ENCODE peak calls at places on chromosome 5, in ten cellular contexts. D, O, F, T, Z, I, N, C, V and H are unnamed samples.

GRCh38 chr5:984774-985173 is 23.8 kb upstream of the NKD2 start:
- DNase-seq in I (no peak), Z (no peak), D (no peak), O (no peak), T (no peak), N (no peak), C (no peak), F (no peak), V (no peak), H (no peak)

GRCh38 chr5:55993013-55993412 is 1.8 kb downstream of the IL6ST start:
- DNase-seq in N (peak; percentile 37), O (peak; percentile 73), V (no peak), Z (no peak), F (no peak), I (peak; percentile 7), C (no peak), D (no peak), T (peak; percentile 46), H (no peak)

GRCh38 chr5:74433255-74434123 is 207.0 kb downstream of the ENC1 start:
- DNase-seq in Z (no peak), C (no peak), N (peak; percentile 64), O (peak; percentile 60), D (no peak), I (no peak), V (no peak), F (peak; percentile 31), T (peak; percentile 8), H (no peak)

GRCh38 chr5:86780018-86780417 is 162.3 kb downstream of the COX7C start:
- DNase-seq in I (no peak), Z (no peak), N (no peak), F (no peak), O (no peak), D (no peak), T (no peak), C (no peak), V (no peak), H (no peak)

GRCh38 chr5:81425569-81425968 is 31.6 kb upstream of the ACOT12 start:
- DNase-seq in T (peak; percentile 52), C (no peak), N (peak; percentile 65), O (peak; percentile 62), F (peak; percentile 31), V (peak; percentile 53), Z (no peak), D (peak; percentile 40), I (peak; percentile 74), H (peak; percentile 28)

GRCh38 chr5:154823605-154824004 is 26.8 kb downstream of the FAXDC2 start:
- DNase-seq in T (no peak), I (no peak), F (no peak), C (no peak), N (no peak), Z (no peak), D (no peak), V (no peak), O (no peak), H (no peak)

GRCh38 chr5:124650960-124651662 is 95.3 kb downstream of the ZNF608 start:
- DNase-seq in Z (no peak), T (no peak), N (peak; percentile 68), D (no peak), O (peak; percentile 89), V (peak; percentile 69), C (no peak), I (no peak), F (no peak), H (no peak)

GRCh38 chr5:219492-219891 is 1.4 kb downstream of the SDHA start:
- DNase-seq in F (peak; percentile 10), I (peak; percentile 29), V (no peak), C (no peak), N (peak; percentile 52), Z (no peak), O (peak; percentile 53), D (no peak), T (peak; percentile 45), H (no peak)

GRCh38 chr5:113608113-113608551 is 94.6 kb downstream of the YTHDC2 start:
- DNase-seq in O (peak; percentile 48), N (peak; percentile 30), F (no peak), T (peak; percentile 17), V (no peak), C (no peak), I (peak; percentile 15), D (no peak), Z (no peak), H (no peak)

GRCh38 chr5:149995385-149996085 is 4.9 kb downstream of the TIGD6 start:
- DNase-seq in C (peak; percentile 60), I (no peak), N (no peak), T (no peak), D (no peak), V (no peak), F (no peak), Z (no peak), O (no peak), H (no peak)

GRCh38 chr5:32785639-32786216 is 74.6 kb downstream of the NPR3 start:
- DNase-seq in C (no peak), N (peak; percentile 57), T (peak; percentile 73), O (peak; percentile 69), Z (no peak), F (no peak), D (no peak), I (peak; percentile 38), V (no peak), H (peak; percentile 7)

GRCh38 chr5:138180183-138180782 is 1.4 kb downstream of the KIF20A start:
- DNase-seq in C (no peak), I (peak; percentile 72), N (peak; percentile 78), D (peak; percentile 81), T (peak; percentile 71), F (peak; percentile 69), Z (no peak), O (peak; percentile 78), V (peak; percentile 20), H (peak; percentile 52)